ENCODE peak calls at places on chromosomes 16 and 17, in ten cellular contexts. One of them, this sample, is unnamed.

GRCh38 chr16:89363621-89364393 is 126.6 kb downstream of the ANKRD11 start:
- DNase-seq in coronary artery: no peak
- DNase-seq in H1: no peak
- DNase-seq in AG04449: peak
- DNase-seq in BJ: no peak
- DNase-seq in A549: peak
- DNase-seq in AG10803: peak
- DNase-seq in fibroblast of the aortic adventitia: peak
- DNase-seq in SJCRH30: no peak
- DNase-seq in MM.1S: no peak
- DNase-seq in this sample: no peak

GRCh38 chr17:31746884-31747495 is 112.1 kb downstream of the COPRS start:
- DNase-seq in A549: no peak
- DNase-seq in H1: no peak
- DNase-seq in coronary artery: no peak
- DNase-seq in AG10803: no peak
- DNase-seq in AG04449: no peak
- DNase-seq in BJ: no peak
- DNase-seq in fibroblast of the aortic adventitia: no peak
- DNase-seq in MM.1S: no peak
- DNase-seq in SJCRH30: no peak
- DNase-seq in this sample: no peak

GRCh38 chr17:81042606-81043005 is 7.7 kb downstream of the BAIAP2 start:
- DNase-seq in MM.1S: no peak
- DNase-seq in coronary artery: no peak
- DNase-seq in AG04449: no peak
- DNase-seq in AG10803: no peak
- DNase-seq in H1: no peak
- DNase-seq in SJCRH30: no peak
- DNase-seq in BJ: no peak
- DNase-seq in A549: no peak
- DNase-seq in fibroblast of the aortic adventitia: no peak
- DNase-seq in this sample: no peak

GRCh38 chr16:86874141-86874540 is 295.8 kb downstream of the FOXL1 start:
- DNase-seq in SJCRH30: peak
- DNase-seq in fibroblast of the aortic adventitia: no peak
- DNase-seq in H1: peak
- DNase-seq in AG10803: no peak
- DNase-seq in coronary artery: no peak
- DNase-seq in MM.1S: no peak
- DNase-seq in BJ: no peak
- DNase-seq in AG04449: no peak
- DNase-seq in A549: no peak
- DNase-seq in this sample: no peak

GRCh38 chr17:57442914-57443571 is 186.7 kb downstream of the MSI2 start:
- DNase-seq in SJCRH30: peak
- DNase-seq in coronary artery: no peak
- DNase-seq in AG04449: no peak
- DNase-seq in fibroblast of the aortic adventitia: no peak
- DNase-seq in AG10803: peak
- DNase-seq in H1: no peak
- DNase-seq in BJ: no peak
- DNase-seq in MM.1S: no peak
- DNase-seq in A549: peak
- DNase-seq in this sample: no peak

GRCh38 chr17:50681260-50682200 is 26.2 kb downstream of the ANKRD40 start:
- DNase-seq in AG04449: no peak
- DNase-seq in fibroblast of the aortic adventitia: peak
- DNase-seq in AG10803: peak
- DNase-seq in BJ: no peak
- DNase-seq in A549: peak
- DNase-seq in coronary artery: no peak
- DNase-seq in SJCRH30: peak
- DNase-seq in MM.1S: no peak
- DNase-seq in H1: no peak
- DNase-seq in this sample: peak

GRCh38 chr16:84396537-84397008 is 28.2 kb downstream of the ATP2C2 start:
- DNase-seq in A549: peak
- DNase-seq in AG10803: no peak
- DNase-seq in coronary artery: no peak
- DNase-seq in SJCRH30: no peak
- DNase-seq in AG04449: no peak
- DNase-seq in MM.1S: no peak
- DNase-seq in fibroblast of the aortic adventitia: peak
- DNase-seq in BJ: no peak
- DNase-seq in H1: no peak
- DNase-seq in this sample: no peak

GRCh38 chr17:66676421-66676820 is 158.5 kb upstream of the CACNG5 start:
- DNase-seq in AG10803: no peak
- DNase-seq in AG04449: no peak
- DNase-seq in fibroblast of the aortic adventitia: no peak
- DNase-seq in A549: peak
- DNase-seq in SJCRH30: no peak
- DNase-seq in BJ: no peak
- DNase-seq in coronary artery: no peak
- DNase-seq in MM.1S: no peak
- DNase-seq in H1: no peak
- DNase-seq in this sample: no peak

GRCh38 chr17:83174859-83175550 is 95.6 kb downstream of the METRNL start:
- DNase-seq in AG04449: no peak
- DNase-seq in coronary artery: peak
- DNase-seq in H1: no peak
- DNase-seq in MM.1S: no peak
- DNase-seq in A549: no peak
- DNase-seq in BJ: no peak
- DNase-seq in AG10803: peak
- DNase-seq in fibroblast of the aortic adventitia: no peak
- DNase-seq in SJCRH30: peak
- DNase-seq in this sample: no peak

GRCh38 chr16:8094696-8095095 is 495.6 kb downstream of the TMEM114 start:
- DNase-seq in fibroblast of the aortic adventitia: no peak
- DNase-seq in BJ: no peak
- DNase-seq in coronary artery: no peak
- DNase-seq in AG10803: no peak
- DNase-seq in A549: no peak
- DNase-seq in MM.1S: no peak
- DNase-seq in SJCRH30: no peak
- DNase-seq in H1: no peak
- DNase-seq in AG04449: no peak
- DNase-seq in this sample: no peak

GRCh38 chr17:40961586-40961985 is 5.2 kb downstream of the KRT39 start:
- DNase-seq in A549: no peak
- DNase-seq in BJ: peak
- DNase-seq in AG10803: no peak
- DNase-seq in coronary artery: no peak
- DNase-seq in SJCRH30: no peak
- DNase-seq in AG04449: no peak
- DNase-seq in H1: no peak
- DNase-seq in MM.1S: no peak
- DNase-seq in fibroblast of the aortic adventitia: no peak
- DNase-seq in this sample: no peak

GRCh38 chr16:9469512-9469911 is 378.1 kb downstream of the HAPSTR1 start:
- DNase-seq in AG10803: peak
- DNase-seq in MM.1S: no peak
- DNase-seq in fibroblast of the aortic adventitia: no peak
- DNase-seq in coronary artery: no peak
- DNase-seq in SJCRH30: no peak
- DNase-seq in A549: peak
- DNase-seq in BJ: no peak
- DNase-seq in H1: no peak
- DNase-seq in AG04449: no peak
- DNase-seq in this sample: no peak

GRCh38 chr17:59756236-59756818 is 48.9 kb downstream of the VMP1 start:
- DNase-seq in H1: no peak
- DNase-seq in BJ: peak
- DNase-seq in AG04449: peak
- DNase-seq in MM.1S: no peak
- DNase-seq in A549: peak
- DNase-seq in AG10803: peak
- DNase-seq in SJCRH30: no peak
- DNase-seq in fibroblast of the aortic adventitia: peak
- DNase-seq in coronary artery: no peak
- DNase-seq in this sample: no peak

GRCh38 chr16:77457046-77457445 is 22.2 kb upstream of the ADAMTS18 start:
- DNase-seq in MM.1S: no peak
- DNase-seq in fibroblast of the aortic adventitia: no peak
- DNase-seq in A549: no peak
- DNase-seq in BJ: no peak
- DNase-seq in AG10803: no peak
- DNase-seq in SJCRH30: no peak
- DNase-seq in coronary artery: no peak
- DNase-seq in AG04449: no peak
- DNase-seq in H1: no peak
- DNase-seq in this sample: no peak

GRCh38 chr16:19718624-19718965 is 524 bp downstream of the IQCK start:
- DNase-seq in BJ: no peak
- DNase-seq in A549: no peak
- DNase-seq in AG10803: no peak
- DNase-seq in AG04449: no peak
- DNase-seq in fibroblast of the aortic adventitia: no peak
- DNase-seq in H1: no peak
- DNase-seq in SJCRH30: peak
- DNase-seq in coronary artery: no peak
- DNase-seq in MM.1S: no peak
- DNase-seq in this sample: no peak

GRCh38 chr16:31213342-31213741 is 577 bp upstream of the TRIM72 start:
- DNase-seq in A549: no peak
- DNase-seq in AG10803: no peak
- DNase-seq in BJ: no peak
- DNase-seq in MM.1S: no peak
- DNase-seq in H1: no peak
- DNase-seq in SJCRH30: no peak
- DNase-seq in coronary artery: no peak
- DNase-seq in AG04449: no peak
- DNase-seq in fibroblast of the aortic adventitia: no peak
- DNase-seq in this sample: no peak
- H3K4me3 ChIP-seq in A549: no peak
- H3K4me3 ChIP-seq in AG10803: no peak
- H3K4me3 ChIP-seq in BJ: no peak
- H3K4me3 ChIP-seq in MM.1S: no peak
- H3K4me3 ChIP-seq in H1: no peak
- H3K4me3 ChIP-seq in SJCRH30: peak
- H3K4me3 ChIP-seq in coronary artery: no peak
- H3K4me3 ChIP-seq in AG04449: no peak
- H3K4me3 ChIP-seq in fibroblast of the aortic adventitia: no peak
- H3K4me3 ChIP-seq in this sample: no peak

GRCh38 chr17:3893720-3894116 is 865 bp upstream of the CAMKK1 start:
- DNase-seq in fibroblast of the aortic adventitia: no peak
- DNase-seq in BJ: no peak
- DNase-seq in SJCRH30: no peak
- DNase-seq in A549: no peak
- DNase-seq in H1: no peak
- DNase-seq in AG10803: no peak
- DNase-seq in MM.1S: no peak
- DNase-seq in coronary artery: no peak
- DNase-seq in AG04449: no peak
- DNase-seq in this sample: no peak
- H3K4me3 ChIP-seq in fibroblast of the aortic adventitia: no peak
- H3K4me3 ChIP-seq in BJ: no peak
- H3K4me3 ChIP-seq in SJCRH30: peak
- H3K4me3 ChIP-seq in A549: peak
- H3K4me3 ChIP-seq in H1: peak
- H3K4me3 ChIP-seq in AG10803: no peak
- H3K4me3 ChIP-seq in MM.1S: peak
- H3K4me3 ChIP-seq in coronary artery: peak
- H3K4me3 ChIP-seq in AG04449: peak
- H3K4me3 ChIP-seq in this sample: peak

DNA sequence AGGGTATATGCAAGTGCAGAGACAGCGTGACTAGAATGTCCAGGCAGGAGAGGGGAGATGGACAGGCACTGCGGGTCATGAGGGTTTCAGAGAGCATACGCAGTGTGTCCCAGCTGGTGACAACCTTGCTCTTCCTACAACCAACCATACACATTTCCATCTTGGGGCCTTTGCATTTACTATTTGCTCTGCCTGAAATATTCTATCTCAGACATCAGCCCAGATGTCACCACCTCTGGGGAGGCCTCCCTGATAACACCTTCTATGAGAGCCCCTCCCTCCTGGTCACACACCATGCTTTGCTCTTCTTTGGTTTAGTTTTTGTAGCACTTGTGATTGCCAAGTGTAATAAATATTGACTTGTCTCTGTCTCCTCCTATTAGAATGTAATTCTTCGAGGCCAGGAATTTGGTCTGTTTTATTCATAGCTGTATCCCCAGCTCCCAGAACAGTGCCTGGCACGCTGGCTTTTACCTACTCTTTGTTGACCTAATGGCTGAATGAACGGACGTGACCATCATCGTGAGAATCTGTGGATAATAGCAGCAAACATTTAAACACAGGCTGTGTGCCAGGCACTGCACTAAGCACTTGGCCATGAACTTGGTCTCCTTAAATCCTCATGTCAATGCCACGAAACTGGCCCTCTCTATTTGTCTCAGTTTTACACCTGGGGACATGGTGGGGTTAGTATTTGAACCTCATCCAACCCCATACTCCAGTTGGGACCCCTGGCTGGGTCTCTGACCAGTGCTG is 51.9 kb downstream of the PLCG2 start:
- DNase-seq in BJ: no peak
- DNase-seq in A549: no peak
- DNase-seq in MM.1S: no peak
- DNase-seq in coronary artery: no peak
- DNase-seq in AG04449: no peak
- DNase-seq in SJCRH30: no peak
- DNase-seq in H1: no peak
- DNase-seq in fibroblast of the aortic adventitia: no peak
- DNase-seq in AG10803: no peak
- DNase-seq in this sample: no peak
- H3K4me3 ChIP-seq in BJ: no peak
- H3K4me3 ChIP-seq in A549: no peak
- H3K4me3 ChIP-seq in MM.1S: peak
- H3K4me3 ChIP-seq in coronary artery: no peak
- H3K4me3 ChIP-seq in AG04449: no peak
- H3K4me3 ChIP-seq in SJCRH30: no peak
- H3K4me3 ChIP-seq in H1: no peak
- H3K4me3 ChIP-seq in fibroblast of the aortic adventitia: no peak
- H3K4me3 ChIP-seq in AG10803: no peak
- H3K4me3 ChIP-seq in this sample: no peak

GRCh38 chr16:73888840-73889577 is 407.6 kb upstream of the PSMD7 start:
- DNase-seq in SJCRH30: no peak
- DNase-seq in AG04449: no peak
- DNase-seq in A549: no peak
- DNase-seq in BJ: no peak
- DNase-seq in AG10803: no peak
- DNase-seq in MM.1S: no peak
- DNase-seq in fibroblast of the aortic adventitia: no peak
- DNase-seq in H1: no peak
- DNase-seq in coronary artery: no peak
- DNase-seq in this sample: no peak
- H3K4me3 ChIP-seq in SJCRH30: no peak
- H3K4me3 ChIP-seq in AG04449: no peak
- H3K4me3 ChIP-seq in A549: no peak
- H3K4me3 ChIP-seq in BJ: no peak
- H3K4me3 ChIP-seq in AG10803: no peak
- H3K4me3 ChIP-seq in MM.1S: no peak
- H3K4me3 ChIP-seq in fibroblast of the aortic adventitia: no peak
- H3K4me3 ChIP-seq in H1: no peak
- H3K4me3 ChIP-seq in coronary artery: no peak
- H3K4me3 ChIP-seq in this sample: no peak

This sample was measured in esophagus muscularis mucosa.